ENCODE peak calls at places on chromosomes 11 and 22, in six cellular contexts. H, I, M, O, C and T are unnamed samples.

GRCh38 chr22:36386351-36386899 is 1.3 kb downstream of the MYH9 start:
- DNase-seq in H (no peak), I (peak; percentile 39), M (peak; percentile 55), O (no peak), C (peak; percentile 38), T (no peak)

GRCh38 chr11:37504066-37504611 is 906.1 kb upstream of the RAG2 start:
- DNase-seq in H (peak; percentile 90), I (no peak), M (no peak), O (peak; percentile 66), C (no peak), T (peak; percentile 90)

GRCh38 chr22:50523806-50524663 is 1.4 kb downstream of the SCO2 start:
- DNase-seq in H (no peak), I (no peak), M (no peak), O (no peak), C (no peak), T (no peak)

GRCh38 chr22:42680648-42681047 is 31.5 kb upstream of the CYB5R3 start:
- DNase-seq in H (peak; percentile 89), I (no peak), M (no peak), O (no peak), C (no peak), T (peak; percentile 98)

GRCh38 chr11:106179048-106179447 is 101.6 kb downstream of the AASDHPPT start:
- DNase-seq in H (no peak), I (no peak), M (no peak), O (no peak), C (no peak), T (no peak)

GRCh38 chr11:57301711-57302423 is 22.9 kb downstream of the TNKS1BP1 start:
- DNase-seq in H (no peak), I (no peak), M (no peak), O (no peak), C (no peak), T (no peak)

GRCh38 chr11:100329352-100329751 is 357.7 kb upstream of the ARHGAP42 start:
- DNase-seq in H (no peak), I (no peak), M (no peak), O (no peak), C (no peak), T (no peak)

GRCh38 chr22:50739894-50740293 is 1.9 kb downstream of the ACR start:
- DNase-seq in H (no peak), I (no peak), M (no peak), O (no peak), C (no peak), T (no peak)

GRCh38 chr11:119029340-119030028 is 1.2 kb downstream of the SLC37A4 start:
- DNase-seq in H (no peak), I (no peak), M (no peak), O (no peak), C (peak; percentile 32), T (no peak)

GRCh38 chr11:99687320-99687719 is 666.6 kb downstream of the CNTN5 start:
- DNase-seq in H (no peak), I (no peak), M (no peak), O (no peak), C (no peak), T (no peak)

GRCh38 chr11:117220568-117220967 is 11.3 kb downstream of the PCSK7 start:
- DNase-seq in H (no peak), I (no peak), M (no peak), O (no peak), C (peak; percentile 34), T (no peak)

GRCh38 chr11:13061294-13061990 is 52.3 kb downstream of the RASSF10 start:
- DNase-seq in H (peak; percentile 20), I (no peak), M (no peak), O (no peak), C (no peak), T (no peak)